ENCODE peak calls at places on chromosomes 16 and 17, in four cellular contexts. One of them, this sample, is unnamed.
A peak's percentile ranks its signal among the peaks of the same experiment; 100 is the strongest.

GRCh38 chr17:74838275-74838674 is 21.4 kb downstream of the GRIN2C start:
- DNase-seq in stomach: no peak
- DNase-seq in endothelial cell of umbilical vein: no peak
- DNase-seq in transverse colon: no peak
- DNase-seq in this sample: no peak

GRCh38 chr16:89133457-89134127 is 38.0 kb upstream of the CDH15 start:
- DNase-seq in stomach: no peak
- DNase-seq in endothelial cell of umbilical vein: no peak
- DNase-seq in transverse colon: no peak
- DNase-seq in this sample: no peak

GRCh38 chr16:1823821-1824220 is 2.8 kb downstream of the HAGH start:
- DNase-seq in stomach: peak; percentile 55
- DNase-seq in endothelial cell of umbilical vein: peak; percentile 58
- DNase-seq in transverse colon: no peak
- DNase-seq in this sample: no peak

GRCh38 chr17:46769531-46770438 is 48.7 kb downstream of the WNT3 start:
- DNase-seq in stomach: peak; percentile 24
- DNase-seq in endothelial cell of umbilical vein: no peak
- DNase-seq in transverse colon: no peak
- DNase-seq in this sample: no peak

GRCh38 chr17:9150407-9151090 is 129.2 kb downstream of the NTN1 start:
- DNase-seq in stomach: peak; percentile 37
- DNase-seq in endothelial cell of umbilical vein: no peak
- DNase-seq in transverse colon: peak; percentile 32
- DNase-seq in this sample: no peak

GRCh38 chr17:39750131-39751015 is 12.6 kb downstream of the GRB7 start:
- DNase-seq in stomach: no peak
- DNase-seq in endothelial cell of umbilical vein: no peak
- DNase-seq in transverse colon: peak; percentile 11
- DNase-seq in this sample: peak; percentile 71

GRCh38 chr16:75071621-75072020 is 45.0 kb downstream of the LDHD start:
- DNase-seq in stomach: no peak
- DNase-seq in endothelial cell of umbilical vein: no peak
- DNase-seq in transverse colon: no peak
- DNase-seq in this sample: no peak

GRCh38 chr17:41516147-41516827 is 2.4 kb downstream of the KRT15 start:
- DNase-seq in stomach: no peak
- DNase-seq in endothelial cell of umbilical vein: no peak
- DNase-seq in transverse colon: no peak
- DNase-seq in this sample: no peak

GRCh38 chr16:46688657-46689491 is at the start of gene VPS35:
- DNase-seq in stomach: peak; percentile 100
- DNase-seq in endothelial cell of umbilical vein: peak; percentile 99
- DNase-seq in transverse colon: peak; percentile 100
- DNase-seq in this sample: peak; percentile 99

GRCh38 chr17:22221344-22221743 is 529.0 kb downstream of the KCNJ18 start:
- DNase-seq in stomach: no peak
- DNase-seq in endothelial cell of umbilical vein: no peak
- DNase-seq in transverse colon: no peak
- DNase-seq in this sample: no peak

GRCh38 chr17:8875957-8876356 is 8.5 kb upstream of the PIK3R6 start:
- DNase-seq in stomach: no peak
- DNase-seq in endothelial cell of umbilical vein: no peak
- DNase-seq in transverse colon: no peak
- DNase-seq in this sample: no peak

GRCh38 chr17:17845046-17845775 is 8.4 kb upstream of the SREBF1 start:
- DNase-seq in stomach: no peak
- DNase-seq in endothelial cell of umbilical vein: no peak
- DNase-seq in transverse colon: no peak
- DNase-seq in this sample: no peak

GRCh38 chr17:7393613-7394451 is 493 bp downstream of the PLSCR3 start:
- DNase-seq in stomach: peak; percentile 33
- DNase-seq in endothelial cell of umbilical vein: no peak
- DNase-seq in transverse colon: peak; percentile 51
- DNase-seq in this sample: no peak

GRCh38 chr16:70706948-70707465 is 21.2 kb upstream of the MTSS2 start:
- DNase-seq in stomach: no peak
- DNase-seq in endothelial cell of umbilical vein: peak; percentile 76
- DNase-seq in transverse colon: no peak
- DNase-seq in this sample: peak; percentile 64

GRCh38 chr16:4403133-4403949 is 13.1 kb downstream of the CORO7 start:
- DNase-seq in stomach: no peak
- DNase-seq in endothelial cell of umbilical vein: no peak
- DNase-seq in transverse colon: no peak
- DNase-seq in this sample: no peak

GRCh38 chr16:4315185-4316102 is at the start of gene GLIS2:
- DNase-seq in stomach: peak; percentile 73
- DNase-seq in endothelial cell of umbilical vein: peak; percentile 60
- DNase-seq in transverse colon: peak; percentile 60
- DNase-seq in this sample: no peak

GRCh38 chr17:38921756-38922411 is 3.5 kb upstream of the LASP1NB start:
- DNase-seq in stomach: peak; percentile 24
- DNase-seq in endothelial cell of umbilical vein: no peak
- DNase-seq in transverse colon: no peak
- DNase-seq in this sample: peak; percentile 11

GRCh38 chr17:15038656-15039055 is 226.5 kb downstream of the PMP22 start:
- DNase-seq in stomach: no peak
- DNase-seq in endothelial cell of umbilical vein: no peak
- DNase-seq in transverse colon: no peak
- DNase-seq in this sample: no peak

GRCh38 chr16:15829460-15829859 is 27.4 kb downstream of the MYH11 start:
- DNase-seq in stomach: peak; percentile 35
- DNase-seq in endothelial cell of umbilical vein: no peak
- DNase-seq in transverse colon: peak; percentile 65
- DNase-seq in this sample: peak; percentile 90

DNA sequence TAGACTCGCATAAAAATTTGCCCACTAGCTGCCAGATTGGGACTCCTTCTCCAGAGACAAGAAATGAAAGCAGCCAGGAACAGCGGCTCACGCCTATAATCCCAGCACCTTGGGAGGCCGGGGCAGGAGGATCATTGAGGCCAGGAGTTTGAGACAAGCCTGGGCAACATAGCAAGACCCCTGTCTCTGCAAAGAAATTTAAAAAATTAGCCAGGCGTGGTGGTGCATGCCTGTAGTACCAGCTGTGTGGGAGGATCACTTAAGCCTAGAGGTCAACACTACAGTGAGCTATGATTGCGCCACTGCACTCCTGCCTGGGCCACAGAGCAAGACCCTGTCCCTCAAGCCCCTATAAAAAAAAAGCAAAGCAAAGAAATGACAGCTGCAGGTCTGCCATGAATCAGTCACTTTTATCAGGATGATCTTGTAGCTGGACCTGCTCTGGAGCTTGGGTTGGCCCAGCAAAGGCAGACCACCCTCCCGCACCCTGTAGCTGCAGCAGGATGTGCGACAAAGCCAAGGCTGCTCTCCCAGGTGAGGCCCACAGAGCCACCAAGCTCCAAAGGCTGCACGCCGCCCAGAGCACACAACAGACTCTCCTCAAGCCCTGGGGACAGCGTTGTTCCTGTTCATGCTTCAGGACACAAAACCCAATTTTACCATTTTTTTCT is 20.4 kb downstream of the USP36 start:
- DNase-seq in stomach: no peak
- DNase-seq in endothelial cell of umbilical vein: no peak
- DNase-seq in transverse colon: no peak
- DNase-seq in this sample: no peak
- TF ChIP-seq POLR2A in stomach: no peak
- TF ChIP-seq POLR2A in endothelial cell of umbilical vein: no peak
- TF ChIP-seq POLR2A in transverse colon: no peak
- TF ChIP-seq POLR2A in this sample: no peak

DNA sequence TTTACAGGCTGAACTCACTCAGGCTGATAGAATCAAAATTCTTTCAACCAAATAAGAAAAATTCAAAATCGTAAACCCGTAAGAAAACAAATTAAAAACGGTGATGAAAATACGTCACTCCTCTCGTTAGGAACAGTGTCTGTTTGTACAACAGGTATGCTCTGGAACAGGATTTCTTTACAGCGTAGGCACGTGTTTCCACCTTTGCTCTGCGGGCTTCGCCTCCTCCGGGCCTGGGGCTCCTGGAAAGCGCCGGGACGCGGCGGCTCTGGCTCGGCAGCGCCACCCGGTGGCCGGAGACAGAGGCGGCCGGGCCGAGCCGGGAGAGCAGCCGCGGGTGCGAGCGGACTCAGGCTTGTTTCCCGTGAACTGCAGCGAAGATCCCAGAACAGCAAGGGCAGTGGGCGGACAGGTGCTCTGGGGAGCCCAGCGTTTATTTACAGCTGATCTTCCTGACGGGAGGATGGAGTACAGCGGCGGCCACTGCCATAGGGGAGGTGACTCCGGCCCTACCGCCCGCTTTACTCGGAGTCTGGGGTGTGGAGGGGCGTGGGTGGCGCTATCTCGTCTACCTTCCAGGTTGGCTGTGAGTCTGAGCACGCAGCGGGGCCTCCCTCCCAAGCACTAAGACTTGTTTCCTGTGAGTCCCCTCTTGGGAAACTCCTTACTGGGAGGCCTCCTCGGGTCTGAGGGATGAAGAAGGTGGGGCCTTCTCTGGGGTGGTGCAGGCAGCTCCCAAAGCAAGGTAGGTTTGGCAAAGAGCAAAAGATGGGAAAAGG is 40.5 kb upstream of the ATP2A3 start:
- DNase-seq in stomach: peak; percentile 78
- DNase-seq in endothelial cell of umbilical vein: peak; percentile 49
- DNase-seq in transverse colon: peak; percentile 78
- DNase-seq in this sample: no peak
- TF ChIP-seq POLR2AphosphoS5 in stomach: no peak
- TF ChIP-seq POLR2AphosphoS5 in endothelial cell of umbilical vein: no peak
- TF ChIP-seq POLR2AphosphoS5 in transverse colon: peak; percentile 68
- TF ChIP-seq POLR2AphosphoS5 in this sample: no peak

GRCh38 chr17:77393274-77393600 is 252.5 kb downstream of the SEC14L1 start:
- DNase-seq in stomach: no peak
- DNase-seq in endothelial cell of umbilical vein: no peak
- DNase-seq in transverse colon: no peak
- DNase-seq in this sample: no peak

GRCh38 chr17:77390870-77391269 is 250.1 kb downstream of the SEC14L1 start:
- DNase-seq in stomach: no peak
- DNase-seq in endothelial cell of umbilical vein: no peak
- DNase-seq in transverse colon: no peak
- DNase-seq in this sample: no peak

GRCh38 chr17:77392376-77393273 is 251.9 kb downstream of the SEC14L1 start:
- DNase-seq in stomach: peak; percentile 63
- DNase-seq in endothelial cell of umbilical vein: no peak
- DNase-seq in transverse colon: peak; percentile 68
- DNase-seq in this sample: no peak

GRCh38 chr17:77393867-77394539 is 253.2 kb downstream of the SEC14L1 start:
- DNase-seq in stomach: no peak
- DNase-seq in endothelial cell of umbilical vein: no peak
- DNase-seq in transverse colon: no peak
- DNase-seq in this sample: no peak

GRCh38 chr17:77391668-77392375 is 251.1 kb downstream of the SEC14L1 start:
- DNase-seq in stomach: no peak
- DNase-seq in endothelial cell of umbilical vein: peak; percentile 57
- DNase-seq in transverse colon: peak; percentile 62
- DNase-seq in this sample: peak; percentile 87
- TF ChIP-seq POLR2A in stomach: no peak
- TF ChIP-seq POLR2A in endothelial cell of umbilical vein: peak; percentile 42
- TF ChIP-seq POLR2A in transverse colon: no peak
- TF ChIP-seq POLR2A in this sample: no peak

GRCh38 chr17:79947351-79948031 is 88.2 kb downstream of the TBC1D16 start:
- DNase-seq in stomach: no peak
- DNase-seq in endothelial cell of umbilical vein: no peak
- DNase-seq in transverse colon: no peak
- DNase-seq in this sample: peak; percentile 72

GRCh38 chr17:79949646-79950292 is 85.9 kb downstream of the TBC1D16 start:
- DNase-seq in stomach: no peak
- DNase-seq in endothelial cell of umbilical vein: no peak
- DNase-seq in transverse colon: no peak
- DNase-seq in this sample: peak; percentile 20

GRCh38 chr17:79948406-79948917 is 87.2 kb downstream of the TBC1D16 start:
- DNase-seq in stomach: no peak
- DNase-seq in endothelial cell of umbilical vein: no peak
- DNase-seq in transverse colon: no peak
- DNase-seq in this sample: peak; percentile 22

GRCh38 chr17:79950306-79950705 is 85.4 kb downstream of the TBC1D16 start:
- DNase-seq in stomach: peak; percentile 69
- DNase-seq in endothelial cell of umbilical vein: no peak
- DNase-seq in transverse colon: no peak
- DNase-seq in this sample: peak; percentile 49

GRCh38 chr17:79948918-79949645 is 86.6 kb downstream of the TBC1D16 start:
- DNase-seq in stomach: no peak
- DNase-seq in endothelial cell of umbilical vein: no peak
- DNase-seq in transverse colon: no peak
- DNase-seq in this sample: peak; percentile 49
- TF ChIP-seq POLR2AphosphoS5 in stomach: no peak
- TF ChIP-seq POLR2AphosphoS5 in endothelial cell of umbilical vein: no peak
- TF ChIP-seq POLR2AphosphoS5 in transverse colon: no peak
- TF ChIP-seq POLR2AphosphoS5 in this sample: no peak

GRCh38 chr17:4945944-4946280 is 2.4 kb downstream of the PFN1 start:
- DNase-seq in stomach: no peak
- DNase-seq in endothelial cell of umbilical vein: no peak
- DNase-seq in transverse colon: no peak
- DNase-seq in this sample: no peak
- TF ChIP-seq POLR2A in stomach: no peak
- TF ChIP-seq POLR2A in endothelial cell of umbilical vein: no peak
- TF ChIP-seq POLR2A in transverse colon: no peak
- TF ChIP-seq POLR2A in this sample: no peak

DNA sequence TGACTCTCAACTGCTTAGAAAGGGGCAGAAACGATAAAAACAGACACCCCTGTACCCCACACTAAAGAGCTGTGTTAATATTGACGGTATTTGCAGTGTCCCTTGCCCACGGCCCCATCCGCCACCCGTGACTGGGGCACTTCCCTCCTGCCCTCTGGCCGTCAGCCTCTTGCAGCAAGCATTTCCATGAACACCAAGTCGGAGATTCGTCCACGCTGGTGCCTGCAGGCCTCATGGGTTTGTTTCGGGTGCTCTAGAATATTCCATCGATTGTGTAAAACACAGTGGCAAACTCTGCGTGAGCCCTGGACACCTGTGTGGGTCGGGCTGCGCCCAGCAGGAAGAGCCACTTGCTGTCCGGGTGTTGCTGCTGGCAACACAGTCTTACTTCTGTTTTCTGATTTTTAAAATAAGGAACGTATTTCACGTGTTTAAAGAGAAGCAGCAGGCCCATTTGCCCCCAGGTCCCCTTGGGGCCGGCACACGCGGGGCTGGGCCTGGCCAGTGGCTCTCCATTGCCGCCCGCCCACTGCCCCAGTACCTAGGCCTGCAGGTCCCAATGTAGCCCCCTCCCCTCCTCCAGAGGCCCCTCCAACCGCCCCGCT is 10.1 kb downstream of the CYBC1 start:
- DNase-seq in stomach: peak; percentile 34
- DNase-seq in endothelial cell of umbilical vein: no peak
- DNase-seq in transverse colon: no peak
- DNase-seq in this sample: no peak
- TF ChIP-seq POLR2AphosphoS5 in stomach: no peak
- TF ChIP-seq POLR2AphosphoS5 in endothelial cell of umbilical vein: no peak
- TF ChIP-seq POLR2AphosphoS5 in transverse colon: no peak
- TF ChIP-seq POLR2AphosphoS5 in this sample: no peak

This sample was measured in breast epithelium.